ENCODE peak calls at places on chromosomes 5 and 9, in six cellular contexts. T is HepG2, P is A549, Z is H1, R is K562, D is endothelial cell of umbilical vein. W is an unnamed sample.
A peak's percentile ranks its signal among the peaks of the same experiment; 100 is the strongest.

GRCh38 chr5:116488334-116488733 is 86.3 kb downstream of the SEMA6A start:
- DNase-seq in T (no peak), P (no peak), Z (no peak), R (no peak), D (no peak), W (no peak)

GRCh38 chr5:77774981-77775772 is 962 bp downstream of the TBCA start:
- DNase-seq in T (peak; percentile 10), P (peak; percentile 65), Z (no peak), R (no peak), D (no peak), W (no peak)

GRCh38 chr9:113343732-113344231 is 3.7 kb upstream of the WDR31 start:
- DNase-seq in T (peak; percentile 47), P (no peak), Z (no peak), R (peak; percentile 36), D (no peak), W (no peak)

GRCh38 chr9:17824191-17824926 is 245.5 kb downstream of the SH3GL2 start:
- DNase-seq in T (peak; percentile 5), P (no peak), Z (no peak), R (no peak), D (peak; percentile 7), W (no peak)

GRCh38 chr5:135591277-135591676 is 12.5 kb upstream of the CXCL14 start:
- DNase-seq in T (no peak), P (no peak), Z (no peak), R (no peak), D (no peak), W (no peak)

GRCh38 chr5:159022178-159022556 is 77.5 kb downstream of the EBF1 start:
- DNase-seq in T (no peak), P (no peak), Z (no peak), R (no peak), D (no peak), W (no peak)

GRCh38 chr5:80408475-80408875 is 611 bp downstream of the ZFYVE16 start:
- DNase-seq in T (peak; percentile 68), P (peak; percentile 70), Z (peak; percentile 21), R (peak; percentile 65), D (peak; percentile 73), W (peak; percentile 81)

GRCh38 chr9:16825971-16826370 is 44.5 kb downstream of the BNC2 start:
- DNase-seq in T (no peak), P (no peak), Z (no peak), R (no peak), D (no peak), W (no peak)

GRCh38 chr9:111597852-111598729 is 1.4 kb downstream of the PTGR1 start:
- DNase-seq in T (peak; percentile 55), P (peak; percentile 78), Z (peak; percentile 63), R (peak; percentile 27), D (peak; percentile 81), W (peak; percentile 72)

GRCh38 chr5:110996742-110997141 is 74.8 kb upstream of the TSLP start:
- DNase-seq in T (no peak), P (no peak), Z (no peak), R (no peak), D (no peak), W (no peak)

GRCh38 chr9:130448035-130448624 is 3.4 kb downstream of the ASS1 start:
- DNase-seq in T (no peak), P (no peak), Z (no peak), R (no peak), D (no peak), W (peak; percentile 61)
- TF ChIP-seq JUN in T (no peak), P (no peak), Z (no peak), R (peak; percentile 45), D (no peak), W (no peak)

GRCh38 chr9:131837316-131837715 is 97.4 kb upstream of the RAPGEF1 start:
- DNase-seq in T (peak; percentile 7), P (peak; percentile 39), Z (no peak), R (peak; percentile 40), D (no peak), W (peak; percentile 46)
- TF ChIP-seq JUN in T (no peak), P (no peak), Z (no peak), R (no peak), D (no peak), W (no peak)

GRCh38 chr5:4941957-4942830 is 197.9 kb upstream of the ADAMTS16 start:
- DNase-seq in T (no peak), P (no peak), Z (no peak), R (peak; percentile 88), D (no peak), W (peak; percentile 75)
- TF ChIP-seq JUN in T (no peak), P (no peak), Z (no peak), R (no peak), D (no peak), W (no peak)

GRCh38 chr5:137051165-137051564 is 448.0 kb downstream of the SPOCK1 start:
- DNase-seq in T (peak; percentile 5), P (no peak), Z (no peak), R (no peak), D (peak; percentile 30), W (no peak)
- TF ChIP-seq JUN in T (no peak), P (no peak), Z (no peak), R (no peak), D (no peak), W (no peak)

GRCh38 chr5:59755476-59755875 is 138.1 kb downstream of the PDE4D start:
- DNase-seq in T (no peak), P (no peak), Z (no peak), R (no peak), D (no peak), W (no peak)

GRCh38 chr5:59759600-59760357 is 133.7 kb downstream of the PDE4D start:
- DNase-seq in T (no peak), P (peak; percentile 92), Z (no peak), R (no peak), D (peak; percentile 77), W (no peak)

GRCh38 chr5:59757442-59757841 is 136.1 kb downstream of the PDE4D start:
- DNase-seq in T (no peak), P (peak; percentile 81), Z (no peak), R (no peak), D (no peak), W (no peak)

GRCh38 chr5:59758566-59758965 is 135.0 kb downstream of the PDE4D start:
- DNase-seq in T (no peak), P (no peak), Z (no peak), R (no peak), D (peak; percentile 55), W (no peak)

DNA sequence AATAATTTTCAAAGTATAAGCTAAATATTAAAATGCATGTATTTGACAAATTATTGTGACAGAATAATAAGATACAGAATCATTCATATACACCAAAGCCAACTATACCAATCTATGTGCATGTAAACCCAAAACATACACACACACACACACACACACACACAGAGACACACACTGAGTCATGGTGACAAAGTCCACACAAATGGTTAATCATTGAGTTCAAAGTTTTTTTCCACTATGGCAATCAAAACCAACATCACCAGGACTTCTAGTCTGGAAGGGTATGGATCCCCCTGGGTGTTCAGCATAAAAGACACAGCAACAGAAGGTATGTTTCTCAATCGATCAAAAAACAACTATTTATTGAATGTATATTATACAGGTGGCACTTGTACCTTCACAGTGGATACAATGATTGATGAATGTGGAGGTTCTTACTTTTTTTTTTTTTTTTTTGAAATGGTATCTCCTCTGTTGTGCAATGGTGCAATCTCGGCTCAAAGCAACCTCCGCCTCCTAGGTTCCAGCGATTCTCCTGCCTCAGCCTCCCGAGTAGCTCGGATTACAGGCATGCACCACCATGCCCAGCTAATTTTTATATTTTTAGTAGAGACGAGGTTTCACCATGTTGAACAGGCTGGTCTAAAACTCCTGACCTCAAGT is 137.0 kb downstream of the PDE4D start:
- DNase-seq in T (peak; percentile 75), P (peak; percentile 93), Z (no peak), R (no peak), D (no peak), W (no peak)
- TF ChIP-seq JUN in T (peak; percentile 62), P (peak; percentile 28), Z (no peak), R (no peak), D (no peak), W (no peak)

GRCh38 chr9:129415031-129415953 is 205.6 kb downstream of the C9orf50 start:
- DNase-seq in T (peak; percentile 47), P (peak; percentile 35), Z (no peak), R (peak; percentile 39), D (no peak), W (no peak)

GRCh38 chr9:129412814-129413536 is 207.9 kb downstream of the C9orf50 start:
- DNase-seq in T (no peak), P (peak; percentile 73), Z (no peak), R (peak; percentile 70), D (peak; percentile 81), W (no peak)

GRCh38 chr9:129415954-129416651 is 204.8 kb downstream of the C9orf50 start:
- DNase-seq in T (no peak), P (no peak), Z (no peak), R (no peak), D (no peak), W (no peak)

GRCh38 chr9:129413537-129414376 is 207.1 kb downstream of the C9orf50 start:
- DNase-seq in T (peak; percentile 90), P (peak; percentile 97), Z (peak; percentile 74), R (peak; percentile 96), D (peak; percentile 95), W (peak; percentile 97)

GRCh38 chr9:129414377-129415021 is 206.4 kb downstream of the C9orf50 start:
- DNase-seq in T (peak; percentile 48), P (peak; percentile 50), Z (no peak), R (peak; percentile 40), D (no peak), W (no peak)
- TF ChIP-seq JUN in T (no peak), P (no peak), Z (no peak), R (no peak), D (no peak), W (no peak)

DNA sequence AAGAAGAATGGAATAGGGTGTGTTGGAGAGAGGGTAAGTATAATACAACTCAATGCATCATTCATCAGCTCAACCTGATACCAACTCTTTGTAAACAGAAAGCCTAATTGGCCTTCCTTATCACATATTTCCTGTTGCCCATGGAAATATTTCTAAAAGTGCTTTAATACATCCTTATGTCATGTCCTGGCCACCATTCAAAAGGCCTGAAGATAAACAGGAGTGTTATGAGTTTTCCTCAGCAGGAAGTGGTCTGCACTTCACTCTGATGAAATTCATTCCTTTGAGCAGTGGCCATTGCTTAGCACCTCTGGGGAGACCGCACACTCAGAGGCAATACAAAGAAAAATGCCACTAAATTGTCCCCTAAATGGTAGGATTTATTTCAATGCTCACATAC is 511.2 kb downstream of the SEMA5A start:
- DNase-seq in T (no peak), P (no peak), Z (no peak), R (no peak), D (peak; percentile 65), W (no peak)
- TF ChIP-seq JUN in T (no peak), P (no peak), Z (no peak), R (no peak), D (no peak), W (no peak)

W was measured in WTC11.